ENCODE peak calls at places on chromosomes 13 and 19, in seven cellular contexts. T is adrenal gland; B is astrocyte; V is mucosa of descending colon; F is GM23248; Q is Panc1; N is CD4-positive, CD25-positive, alpha-beta regulatory T cell. Y is an unnamed sample.
A peak's percentile ranks its signal among the peaks of the same experiment; 100 is the strongest.

GRCh38 chr19:39996218-39996810 is 546 bp upstream of the ZNF546 start:
- DNase-seq in F (peak; percentile 74), V (no peak), N (peak; percentile 21), T (peak; percentile 52), Q (no peak), B (peak; percentile 74), Y (peak; percentile 69)

GRCh38 chr13:112150352-112150751 is 83.4 kb downstream of the SOX1 start:
- DNase-seq in N (no peak), F (no peak), T (no peak), V (no peak), Q (no peak), B (no peak), Y (no peak)

GRCh38 chr19:44603201-44603945 is 10.0 kb upstream of the IGSF23 start:
- DNase-seq in V (no peak), F (peak; percentile 95), N (no peak), T (peak; percentile 51), Q (no peak), B (peak; percentile 92), Y (no peak)

GRCh38 chr13:114313061-114313860 is 1.0 kb upstream of the CHAMP1 start:
- DNase-seq in T (peak; percentile 32), N (no peak), F (peak; percentile 41), Q (no peak), V (no peak), B (no peak), Y (peak; percentile 11)

GRCh38 chr19:6402834-6403608 is 10.1 kb upstream of the GTF2F1 start:
- DNase-seq in F (peak; percentile 69), T (no peak), V (peak; percentile 81), N (no peak), B (peak; percentile 66), Q (no peak), Y (no peak)

GRCh38 chr13:114118763-114119123 is 13.7 kb downstream of the RASA3 start:
- DNase-seq in N (no peak), Q (no peak), F (peak; percentile 65), B (no peak), T (no peak), V (peak; percentile 32), Y (peak; percentile 55)

GRCh38 chr13:24176351-24177101 is 16.0 kb downstream of the SPATA13 start:
- DNase-seq in Q (no peak), N (no peak), F (no peak), V (no peak), T (peak; percentile 93), B (peak; percentile 37), Y (no peak)

GRCh38 chr13:49218493-49219051 is 1.6 kb upstream of the MLNR start:
- DNase-seq in F (peak; percentile 36), N (no peak), Q (no peak), T (no peak), B (no peak), V (no peak), Y (no peak)

GRCh38 chr13:74306496-74306895 is 172.3 kb upstream of the KLF12 start:
- DNase-seq in T (no peak), F (peak; percentile 7), V (no peak), Q (no peak), N (no peak), B (peak; percentile 32), Y (no peak)

GRCh38 chr13:30375436-30375835 is 46.9 kb upstream of the UBE2L5 start:
- DNase-seq in B (no peak), V (no peak), N (no peak), F (no peak), T (no peak), Q (no peak), Y (no peak)

GRCh38 chr13:30373727-30374126 is 48.6 kb upstream of the UBE2L5 start:
- DNase-seq in T (no peak), F (no peak), Q (no peak), B (no peak), N (peak; percentile 38), V (peak; percentile 73), Y (no peak)

GRCh38 chr13:30376426-30377311 is 45.6 kb upstream of the UBE2L5 start:
- DNase-seq in N (peak; percentile 57), F (no peak), B (no peak), V (peak; percentile 77), T (no peak), Q (no peak), Y (no peak)

GRCh38 chr13:30381049-30381448 is 41.2 kb upstream of the UBE2L5 start:
- DNase-seq in F (no peak), Q (no peak), B (no peak), N (no peak), T (no peak), V (no peak), Y (no peak)

DNA sequence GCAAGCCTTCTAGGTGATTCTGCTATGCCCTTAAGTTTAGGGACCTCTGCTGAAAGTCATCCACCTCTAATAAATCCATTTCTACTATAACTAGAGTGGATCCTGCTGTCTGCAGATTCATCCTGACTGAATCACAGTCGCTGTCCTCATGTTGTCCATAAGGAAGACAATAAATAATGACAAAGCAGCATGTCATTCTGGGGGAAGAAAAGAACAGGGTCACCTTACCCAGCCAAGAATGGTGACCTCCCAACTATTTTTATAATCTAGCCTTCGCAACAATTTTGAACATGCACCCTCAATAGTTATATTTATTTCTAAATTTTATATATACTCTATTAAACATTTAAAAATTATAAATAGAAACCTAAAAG is 45.0 kb upstream of the UBE2L5 start:
- DNase-seq in Q (no peak), N (no peak), V (no peak), F (no peak), T (no peak), B (no peak), Y (no peak)
- H3K4me1 ChIP-seq in Q (no peaks in the 10 kb centered on the region), N (peaks cover 67% of the 10 kb centered on the region), V (peaks cover 11% of the 10 kb centered on the region), F (peaks cover 1% of the 10 kb centered on the region), T (no peaks in the 10 kb centered on the region), B (no peaks in the 10 kb centered on the region), Y (no peaks in the 10 kb centered on the region)

GRCh38 chr19:3621689-3622088 is 4.9 kb downstream of the CACTIN start:
- DNase-seq in T (no peak), V (no peak), B (no peak), N (no peak), F (no peak), Q (no peak), Y (no peak)
- H3K4me1 ChIP-seq in T (peaks cover 24% of the 10 kb centered on the region), V (peaks cover 10% of the 10 kb centered on the region), B (peaks cover 10% of the 10 kb centered on the region), N (peaks cover 23% of the 10 kb centered on the region), F (peaks cover 8% of the 10 kb centered on the region), Q (peaks cover 6% of the 10 kb centered on the region), Y (peaks cover 10% of the 10 kb centered on the region)

GRCh38 chr19:47514151-47514868 is 553 bp downstream of the NAPA start:
- DNase-seq in B (no peak), F (peak; percentile 49), T (no peak), V (no peak), Q (no peak), N (no peak), Y (no peak)

GRCh38 chr19:47512183-47512947 is 2.5 kb downstream of the NAPA start:
- DNase-seq in V (no peak), F (peak; percentile 79), N (no peak), T (peak; percentile 73), Q (no peak), B (no peak), Y (peak; percentile 34)

GRCh38 chr19:47511128-47511517 is 3.7 kb downstream of the NAPA start:
- DNase-seq in N (no peak), B (no peak), T (peak; percentile 93), F (peak; percentile 10), V (no peak), Q (no peak), Y (no peak)

GRCh38 chr19:47511681-47512080 is 3.2 kb downstream of the NAPA start:
- DNase-seq in B (no peak), V (no peak), Q (no peak), T (no peak), N (no peak), F (peak; percentile 64), Y (no peak)

DNA sequence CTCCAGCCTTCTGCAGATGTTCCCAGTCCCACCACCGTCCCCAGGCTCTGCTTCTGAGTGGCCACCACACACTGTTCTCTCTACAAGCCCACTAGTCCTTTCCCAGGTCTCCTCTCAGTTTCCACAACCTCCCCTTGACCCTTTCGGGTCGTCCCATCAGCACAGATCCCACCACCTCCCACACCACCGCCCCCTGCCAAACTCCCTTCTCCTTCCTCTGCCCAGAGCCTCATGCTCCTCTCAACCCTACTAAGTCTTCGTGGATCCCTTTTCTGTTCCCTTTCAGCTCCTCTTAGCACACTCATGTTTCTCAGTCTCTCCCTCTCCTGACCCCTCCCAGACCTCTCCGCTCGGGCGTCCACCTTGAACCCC is 1.9 kb downstream of the NAPA start:
- DNase-seq in T (no peak), F (no peak), Q (no peak), B (no peak), N (no peak), V (no peak), Y (no peak)
- H3K4me1 ChIP-seq in T (peaks cover 58% of the 10 kb centered on the region), F (peaks cover 31% of the 10 kb centered on the region), Q (peaks cover 22% of the 10 kb centered on the region), B (peaks cover 19% of the 10 kb centered on the region), N (peaks cover 53% of the 10 kb centered on the region), V (peaks cover 35% of the 10 kb centered on the region), Y (peaks cover 28% of the 10 kb centered on the region)

DNA sequence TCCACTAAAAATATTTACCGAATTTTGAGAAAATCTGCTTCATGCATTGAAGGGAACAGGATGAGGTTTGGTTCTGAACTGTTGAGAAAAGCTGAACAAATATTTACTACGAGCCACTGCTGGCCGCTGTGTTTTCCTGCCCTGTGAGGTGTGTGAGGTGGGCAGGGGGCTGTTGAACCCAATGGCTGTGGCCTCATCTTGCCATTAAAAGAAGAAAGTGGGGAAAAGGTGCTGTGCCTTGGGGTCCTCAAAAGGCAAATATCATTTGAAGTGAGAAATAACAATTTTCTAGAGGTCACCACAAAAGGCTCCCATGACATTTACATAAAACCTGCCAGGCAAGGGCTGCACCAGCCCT is 44.7 kb downstream of the KLF2 start:
- DNase-seq in V (no peak), F (no peak), Q (no peak), B (no peak), T (no peak), N (no peak), Y (no peak)
- H3K4me1 ChIP-seq in V (peaks cover 35% of the 10 kb centered on the region), F (peaks cover 8% of the 10 kb centered on the region), Q (no peaks in the 10 kb centered on the region), B (peaks cover 8% of the 10 kb centered on the region), T (peaks cover 37% of the 10 kb centered on the region), N (peaks cover 98% of the 10 kb centered on the region), Y (peaks cover 9% of the 10 kb centered on the region)

GRCh38 chr19:11196406-11197287 is 698 bp downstream of the KANK2 start:
- DNase-seq in F (peak; percentile 76), B (no peak), Q (no peak), V (peak; percentile 61), N (no peak), T (peak; percentile 42), Y (no peak)
- H3K4me1 ChIP-seq in F (peaks cover 6% of the 10 kb centered on the region), B (peaks cover 19% of the 10 kb centered on the region), Q (peaks cover 23% of the 10 kb centered on the region), V (peaks cover 11% of the 10 kb centered on the region), N (peaks cover 22% of the 10 kb centered on the region), T (peaks cover 34% of the 10 kb centered on the region), Y (peaks cover 34% of the 10 kb centered on the region)

GRCh38 chr13:19767966-19768365 is 14.8 kb downstream of the PSPC1 start:
- DNase-seq in F (no peak), N (no peak), Q (no peak), B (no peak), T (peak; percentile 55), V (no peak), Y (no peak)
- H3K4me1 ChIP-seq in F (no peaks in the 10 kb centered on the region), N (peaks cover 41% of the 10 kb centered on the region), Q (peaks cover 3% of the 10 kb centered on the region), B (no peaks in the 10 kb centered on the region), T (peaks cover 37% of the 10 kb centered on the region), V (peaks cover 7% of the 10 kb centered on the region), Y (no peaks in the 10 kb centered on the region)